ENCODE peak calls at places on chromosomes 5 and 9, in five cellular contexts. M is cardiac muscle cell, H is Peyer's patch, S is left ventricle myocardium inferior, P is endothelial cell of umbilical vein. J is an unnamed sample. For H3K9me3, the result is how much of the 10 kb centered on the place peaks cover.

GRCh38 chr9:13952906-13953305 is 361.0 kb downstream of the NFIB start:
- DNase-seq in M (no peak), H (no peak), S (no peak), P (no peak), J (no peak)

GRCh38 chr5:104241051-104241450 is 678.5 kb upstream of the NUDT12 start:
- DNase-seq in M (no peak), H (no peak), S (no peak), P (no peak), J (no peak)

GRCh38 chr9:85421641-85422040 is 320.1 kb downstream of the AGTPBP1 start:
- DNase-seq in M (no peak), H (no peak), S (no peak), P (no peak), J (no peak)

GRCh38 chr5:179128976-179129375 is 68.8 kb downstream of the ZNF354C start:
- DNase-seq in M (no peak), H (no peak), S (no peak), P (no peak), J (no peak)

GRCh38 chr5:92145852-92146251 is 762.7 kb upstream of the ARRDC3 start:
- DNase-seq in M (no peak), H (no peak), S (no peak), P (no peak), J (no peak)

GRCh38 chr9:19994296-19994695 is 205.5 kb upstream of the SLC24A2 start:
- DNase-seq in M (no peak), H (no peak), S (no peak), P (no peak), J (no peak)

GRCh38 chr5:78803386-78803785 is 154.8 kb upstream of the LHFPL2 start:
- DNase-seq in M (peak), H (peak), S (peak), P (no peak), J (no peak)

GRCh38 chr9:108586451-108586850 is 269.3 kb downstream of the ACTL7B start:
- DNase-seq in M (no peak), H (no peak), S (no peak), P (no peak), J (no peak)

GRCh38 chr5:2110934-2111462 is 228.3 kb upstream of the IRX4 start:
- DNase-seq in M (no peak), H (no peak), S (no peak), P (no peak), J (no peak)

GRCh38 chr9:70278312-70278711 is 19.5 kb downstream of the SMC5 start:
- DNase-seq in M (no peak), H (no peak), S (no peak), P (no peak), J (no peak)

GRCh38 chr5:127596501-127596900 is 52.4 kb upstream of the CTXN3 start:
- DNase-seq in M (no peak), H (no peak), S (no peak), P (no peak), J (peak)

GRCh38 chr5:157354825-157355224 is 88.9 kb downstream of the CYFIP2 start:
- DNase-seq in M (no peak), H (no peak), S (no peak), P (no peak), J (peak)

GRCh38 chr5:132808866-132809265 is 4.2 kb upstream of the SOWAHA start:
- DNase-seq in M (no peak), H (no peak), S (no peak), P (no peak), J (no peak)

GRCh38 chr5:36876965-36877666 is 547 bp downstream of the NIPBL start:
- DNase-seq in M (peak), H (peak), S (peak), P (peak), J (peak)

GRCh38 chr9:36152741-36153438 is 16.3 kb upstream of the CCIN start:
- DNase-seq in M (no peak), H (no peak), S (no peak), P (no peak), J (no peak)

DNA sequence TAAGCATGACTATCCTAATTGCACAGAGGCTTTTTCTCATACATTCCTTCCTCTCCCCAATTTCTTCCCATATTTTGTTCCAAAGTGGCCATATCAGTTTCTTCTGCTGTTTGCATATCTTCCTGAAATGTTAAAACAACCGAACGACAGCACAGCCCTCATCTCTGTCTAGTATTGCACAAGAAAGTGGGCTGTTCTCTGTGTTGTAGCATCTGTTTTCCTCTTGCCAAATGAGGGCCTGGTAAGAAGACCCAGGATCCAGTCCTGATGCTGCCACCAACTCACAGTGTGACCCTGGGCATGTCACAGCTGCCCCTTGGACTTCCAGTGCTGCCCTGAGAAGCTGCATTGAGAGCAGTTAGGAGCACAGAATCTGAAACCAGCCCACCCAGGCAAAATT is 4.1 kb downstream of the SLC31A2 start:
- DNase-seq in M (peak), H (no peak), S (no peak), P (no peak), J (no peak)
- H3K27ac ChIP-seq in M (no peak), H (no peak), S (peak), P (no peak), J (no peak)

GRCh38 chr5:142306077-142306502 is 18.7 kb downstream of the SPRY4 start:
- DNase-seq in M (no peak), H (peak), S (no peak), P (no peak), J (no peak)

GRCh38 chr5:142309747-142310318 is 15.0 kb downstream of the SPRY4 start:
- DNase-seq in M (no peak), H (no peak), S (no peak), P (no peak), J (no peak)

GRCh38 chr5:142305211-142305610 is 19.6 kb downstream of the SPRY4 start:
- DNase-seq in M (no peak), H (no peak), S (no peak), P (no peak), J (no peak)

GRCh38 chr5:142308358-142308757 is 16.5 kb downstream of the SPRY4 start:
- DNase-seq in M (no peak), H (no peak), S (no peak), P (no peak), J (no peak)

DNA sequence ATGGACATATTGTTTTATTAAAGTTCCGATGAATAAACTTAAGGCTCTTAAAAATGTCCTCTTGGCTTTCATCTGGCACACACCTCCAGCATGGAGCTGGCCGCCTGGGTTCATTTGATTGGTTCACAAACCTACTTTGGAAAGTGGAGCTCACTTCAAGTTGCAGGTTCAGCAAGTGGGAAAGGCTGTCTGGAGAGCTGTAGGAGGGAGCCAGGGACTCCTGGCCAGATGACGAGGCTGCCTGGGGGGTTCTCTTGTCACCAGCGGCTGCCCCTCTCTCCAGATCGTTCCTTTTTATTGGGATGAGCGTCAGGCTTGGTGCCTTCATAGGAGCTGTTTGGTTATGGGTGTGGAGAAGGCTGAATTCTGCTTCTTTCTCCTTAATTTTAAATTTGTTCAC is 17.3 kb downstream of the SPRY4 start:
- DNase-seq in M (no peak), H (no peak), S (no peak), P (no peak), J (no peak)
- H3K9me3 ChIP-seq in M (under half), H (under half), S (under half), P (under half), J (under half)

GRCh38 chr5:140133514-140134167 is 7.9 kb downstream of the IGIP start:
- DNase-seq in M (no peak), H (no peak), S (no peak), P (no peak), J (no peak)
- TF ChIP-seq CTCF in M (no peak), H (no peak), S (no peak), P (no peak), J (no peak)

GRCh38 chr9:94865599-94866456 is 139.3 kb downstream of the AOPEP start:
- DNase-seq in M (no peak), H (no peak), S (peak), P (peak), J (peak)
- H3K27ac ChIP-seq in M (peak), H (peak), S (peak), P (peak), J (peak)

GRCh38 chr9:97307500-97308163 is at the start of gene CCDC180:
- DNase-seq in M (peak), H (no peak), S (no peak), P (peak), J (no peak)
- H3K9me3 ChIP-seq in M (under half), H (under half), S (under half), P (under half), J (under half)

GRCh38 chr9:1941989-1942388 is 73.2 kb upstream of the SMARCA2 start:
- DNase-seq in M (peak), H (no peak), S (no peak), P (peak), J (no peak)
- TF ChIP-seq CTCF in M (peak), H (no peak), S (no peak), P (no peak), J (peak)

DNA sequence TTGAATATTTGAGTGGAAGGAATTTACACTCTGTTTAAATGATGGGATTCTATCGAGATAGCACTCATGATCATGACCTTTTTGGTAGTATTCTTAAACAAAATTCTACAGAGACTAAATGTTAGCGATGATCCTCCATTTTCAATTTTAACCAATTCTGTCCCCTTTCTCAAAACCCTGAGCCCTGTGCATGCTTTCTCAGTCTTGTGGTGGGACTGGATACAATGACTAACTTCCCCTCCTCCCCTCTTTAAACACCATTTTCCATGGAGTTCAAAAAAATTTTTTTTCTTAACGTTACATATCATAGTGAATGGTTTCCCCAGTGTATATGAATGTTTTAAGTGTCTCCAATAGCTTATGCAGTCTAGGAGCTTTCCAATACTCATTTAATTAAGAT is 101.0 kb downstream of the MAP1B start:
- DNase-seq in M (no peak), H (no peak), S (no peak), P (no peak), J (no peak)
- H3K27ac ChIP-seq in M (no peak), H (no peak), S (no peak), P (no peak), J (no peak)

GRCh38 chr9:138045541-138046490 is 168.2 kb downstream of the CACNA1B start:
- DNase-seq in M (no peak), H (peak), S (no peak), P (no peak), J (no peak)

GRCh38 chr9:138047469-138048040 is 170.0 kb downstream of the CACNA1B start:
- DNase-seq in M (no peak), H (peak), S (no peak), P (no peak), J (no peak)

GRCh38 chr9:138048184-138048583 is 170.6 kb downstream of the CACNA1B start:
- DNase-seq in M (no peak), H (peak), S (no peak), P (no peak), J (no peak)

GRCh38 chr9:138044485-138045383 is 167.2 kb downstream of the CACNA1B start:
- DNase-seq in M (no peak), H (peak), S (no peak), P (no peak), J (no peak)

DNA sequence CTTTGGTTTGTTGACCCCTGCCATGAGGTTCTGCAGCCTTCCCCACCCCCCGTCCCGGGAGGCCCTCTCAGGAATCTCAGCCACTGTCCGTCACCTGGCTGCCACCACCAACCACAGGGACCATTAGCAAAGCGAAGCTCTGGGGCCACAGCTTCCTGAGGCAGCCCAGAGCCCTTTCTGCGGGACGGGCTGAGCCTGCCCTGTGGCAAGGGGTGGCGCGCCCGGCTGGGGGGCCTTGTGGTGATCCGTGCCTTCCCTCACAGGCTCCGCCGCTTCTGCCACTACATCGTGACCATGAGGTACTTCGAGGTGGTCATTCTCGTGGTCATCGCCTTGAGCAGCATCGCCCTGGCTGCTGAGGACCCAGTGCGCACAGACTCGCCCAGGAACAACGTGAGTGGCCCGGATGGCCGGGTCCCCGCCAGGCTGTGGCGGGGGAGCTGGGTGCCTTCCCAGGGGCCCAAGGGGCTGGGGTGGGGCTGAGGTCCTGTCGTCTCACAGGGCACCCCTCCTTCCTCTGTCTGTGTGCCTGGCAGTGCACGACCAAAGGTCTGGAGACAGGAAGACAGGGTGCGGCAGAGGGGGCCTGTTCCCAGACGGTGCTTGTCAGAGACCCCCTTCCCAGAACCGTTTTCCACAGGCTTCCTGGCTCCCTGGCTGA is 169.2 kb downstream of the CACNA1B start:
- DNase-seq in M (no peak), H (peak), S (no peak), P (no peak), J (no peak)
- H3K9me3 ChIP-seq in M (under half), H (under half), S (under half), P (under half), J (under half)

DNA sequence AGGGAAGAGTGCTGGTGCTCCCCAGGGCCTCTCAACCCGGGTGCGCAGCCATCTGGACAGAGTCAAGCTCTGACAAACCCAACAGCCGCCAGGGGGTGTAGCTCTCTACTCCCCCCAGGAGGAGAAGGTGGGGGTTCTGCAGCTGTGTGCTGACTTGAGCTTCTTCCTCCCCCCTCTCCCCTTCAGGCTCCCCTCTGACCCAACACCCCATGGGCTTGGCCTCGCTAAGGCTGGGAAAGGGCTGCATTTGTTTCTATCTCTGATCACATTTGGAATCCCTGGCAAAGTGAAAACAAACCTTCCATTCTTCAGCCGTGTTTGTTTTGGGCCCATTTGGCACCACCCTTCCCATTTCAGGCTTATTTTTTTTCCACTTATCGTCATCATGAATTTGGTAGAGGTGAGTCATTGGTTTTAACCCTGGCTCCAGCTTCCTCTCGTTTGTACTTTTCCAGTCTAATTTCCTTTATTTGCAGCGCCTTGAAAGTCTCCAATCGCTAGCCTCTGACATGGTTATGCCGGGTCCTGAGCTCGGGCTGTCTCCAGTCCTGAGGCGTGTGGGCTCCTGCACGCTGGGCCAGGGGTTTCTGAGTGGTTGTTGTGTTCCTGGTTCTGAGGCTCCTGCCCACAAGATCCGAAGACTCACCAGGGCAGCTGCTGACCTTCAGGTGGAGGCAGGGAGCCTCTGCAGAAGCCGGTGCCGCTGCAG is 36.1 kb downstream of the DAP start:
- DNase-seq in M (peak), H (no peak), S (peak), P (peak), J (peak)
- TF ChIP-seq CTCF in M (peak), H (no peak), S (peak), P (peak), J (peak)

DNA sequence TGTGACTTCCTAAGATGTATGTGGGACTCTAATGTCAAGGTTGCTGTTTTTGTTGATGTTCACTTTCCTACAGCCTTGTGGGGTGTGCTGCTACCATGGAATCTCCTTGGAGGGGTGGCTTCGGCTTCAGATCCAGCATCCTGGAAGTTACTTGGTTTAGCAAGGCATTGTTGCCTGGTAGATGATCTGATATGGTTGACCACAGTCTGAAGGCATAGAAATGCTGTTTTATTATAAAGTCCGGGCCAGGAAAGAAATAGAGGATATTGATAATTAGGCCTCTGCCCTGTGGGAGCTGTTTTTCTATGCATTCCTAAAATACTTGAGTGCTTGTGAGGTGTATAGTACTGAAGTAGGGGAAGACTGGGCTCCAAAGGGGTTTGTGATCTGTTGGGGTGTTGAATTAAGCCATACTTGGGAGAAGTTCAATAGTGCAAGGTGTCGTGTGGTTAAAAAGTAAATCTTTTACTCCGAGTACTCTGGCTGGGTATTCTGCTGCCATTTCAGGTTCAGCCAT is 27.3 kb upstream of the CREBRF start:
- DNase-seq in M (no peak), H (no peak), S (no peak), P (peak), J (no peak)
- H3K27ac ChIP-seq in M (peak), H (peak), S (peak), P (peak), J (no peak)

J was measured in WERI-Rb-1.